ENCODE peak calls at places on chromosomes 3 and 15, in seven cellular contexts. H is SK-N-SH, I is HepG2, M is H1, N is HCT116, L is K562, C is GM12878. Z is an unnamed sample.

GRCh38 chr15:72155021-72155621 is 36.9 kb downstream of the SENP8 start:
- DNase-seq in M (peak; percentile 51), I (no peak), N (no peak), C (no peak), L (no peak), H (peak; percentile 45), Z (peak; percentile 95)

GRCh38 chr3:126057936-126058335 is 26.0 kb downstream of the SLC41A3 start:
- DNase-seq in M (no peak), L (no peak), C (no peak), I (no peak), H (no peak), N (no peak), Z (no peak)

GRCh38 chr3:137008976-137009375 is 51.2 kb downstream of the IL20RB start:
- DNase-seq in H (no peak), I (no peak), L (no peak), C (no peak), M (no peak), N (no peak), Z (no peak)

GRCh38 chr3:139309046-139309660 is 34.7 kb upstream of the MRPS22 start:
- DNase-seq in I (no peak), L (no peak), H (no peak), M (no peak), N (no peak), C (no peak), Z (no peak)

GRCh38 chr15:86082619-86083377 is 3.1 kb downstream of the AGBL1 start:
- DNase-seq in M (no peak), L (no peak), N (no peak), H (peak; percentile 47), C (no peak), I (no peak), Z (no peak)

GRCh38 chr3:72753495-72753894 is 94.8 kb downstream of the SHQ1 start:
- DNase-seq in N (no peak), H (no peak), M (no peak), C (no peak), I (peak; percentile 15), L (no peak), Z (no peak)

GRCh38 chr3:144362126-144362525 is 390.5 kb downstream of the DIPK2A start:
- DNase-seq in I (no peak), N (no peak), H (no peak), L (no peak), M (no peak), C (no peak), Z (no peak)

GRCh38 chr3:54863366-54863765 is 64.5 kb downstream of the LRTM1 start:
- DNase-seq in I (no peak), L (no peak), H (no peak), N (no peak), M (no peak), C (no peak), Z (no peak)

GRCh38 chr3:11718582-11719405 is 75.1 kb upstream of the VGLL4 start:
- DNase-seq in C (no peak), N (peak; percentile 26), M (peak; percentile 80), L (no peak), H (peak; percentile 76), I (peak; percentile 23), Z (peak; percentile 58)

GRCh38 chr3:8629151-8630021 is 15.2 kb downstream of the SSUH2 start:
- DNase-seq in L (peak; percentile 93), C (peak; percentile 12), I (no peak), M (no peak), N (peak; percentile 90), H (no peak), Z (peak; percentile 80)

GRCh38 chr15:68924866-68925599 is 5.3 kb upstream of the SPESP1 start:
- DNase-seq in H (peak; percentile 86), I (peak; percentile 44), M (peak; percentile 83), C (peak; percentile 20), N (peak; percentile 66), L (peak; percentile 70), Z (peak; percentile 85)

GRCh38 chr3:189622629-189623028 is 8.6 kb upstream of the TP63 start:
- DNase-seq in M (no peak), H (no peak), I (no peak), N (no peak), C (no peak), L (no peak), Z (no peak)

GRCh38 chr3:117252208-117252607 is 542.6 kb downstream of the TUSC7 start:
- DNase-seq in H (no peak), C (no peak), N (no peak), L (no peak), M (no peak), I (no peak), Z (no peak)

GRCh38 chr3:64548200-64548889 is 139.5 kb downstream of the ADAMTS9 start:
- DNase-seq in H (no peak), N (no peak), I (no peak), L (no peak), M (no peak), C (no peak), Z (peak; percentile 64)
- TF ChIP-seq JUND in H (no peak), N (no peak), I (no peak), L (no peak), M (no peak), C (no peak), Z (no peak)

GRCh38 chr15:26020871-26021270 is 157.7 kb upstream of the ATP10A start:
- DNase-seq in N (no peak), C (no peak), H (no peak), L (no peak), I (no peak), M (no peak), Z (no peak)

GRCh38 chr15:26028086-26028740 is 165.1 kb upstream of the ATP10A start:
- DNase-seq in H (no peak), L (no peak), I (no peak), C (no peak), M (no peak), N (no peak), Z (no peak)

GRCh38 chr15:26023691-26024090 is 160.6 kb upstream of the ATP10A start:
- DNase-seq in M (no peak), C (no peak), H (no peak), I (no peak), N (no peak), L (no peak), Z (no peak)

GRCh38 chr15:26024241-26024640 is 161.1 kb upstream of the ATP10A start:
- DNase-seq in C (no peak), I (no peak), M (no peak), N (no peak), H (no peak), L (no peak), Z (no peak)

GRCh38 chr15:26023231-26023630 is 160.1 kb upstream of the ATP10A start:
- DNase-seq in L (no peak), H (no peak), I (no peak), M (no peak), N (no peak), C (no peak), Z (no peak)
- TF ChIP-seq JUND in L (no peak), H (no peak), I (no peak), M (no peak), N (no peak), C (no peak), Z (no peak)

DNA sequence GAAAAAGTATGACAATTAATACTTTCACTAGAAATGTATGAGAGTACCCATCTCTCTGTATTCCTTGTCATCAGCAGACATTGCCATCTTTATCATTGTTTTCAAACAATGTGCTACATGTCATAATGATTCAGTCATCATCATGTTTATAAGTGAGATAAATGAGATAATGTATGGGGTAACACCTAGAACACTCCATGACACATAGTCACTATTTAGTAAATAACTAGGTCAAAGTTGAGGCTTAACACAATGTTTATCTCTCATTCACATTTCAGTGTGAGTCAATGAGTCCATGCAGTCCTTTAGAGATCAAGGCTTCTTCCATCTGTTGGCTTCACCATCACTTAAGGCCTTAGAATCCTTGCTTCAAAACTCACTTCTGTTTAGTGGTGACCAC is 70.0 kb downstream of the NLGN1 start:
- DNase-seq in N (no peak), M (no peak), L (no peak), H (no peak), C (no peak), I (no peak), Z (no peak)
- TF ChIP-seq JUND in N (no peak), M (no peak), L (no peak), H (no peak), C (no peak), I (no peak), Z (no peak)

DNA sequence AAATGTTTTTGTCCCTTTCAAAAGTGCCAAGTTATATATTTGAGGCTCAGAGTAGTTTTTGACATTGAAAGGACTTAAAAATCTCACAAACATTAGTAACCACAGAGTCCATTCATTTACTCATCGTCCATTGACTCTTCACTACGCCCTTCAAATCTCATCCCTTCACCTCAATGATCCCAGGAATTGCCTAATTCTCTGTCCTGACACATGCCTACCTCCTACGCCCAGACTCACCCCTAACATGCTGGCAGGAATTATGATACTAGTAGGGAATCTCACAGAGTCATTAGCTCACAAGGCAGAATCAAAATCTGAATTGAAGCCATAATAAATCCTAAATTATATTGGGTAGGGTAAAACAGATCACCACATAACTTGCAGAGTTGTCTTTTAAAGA is 410.1 kb downstream of the RAP2B start:
- DNase-seq in H (no peak), N (no peak), I (no peak), M (no peak), C (no peak), L (no peak), Z (no peak)
- TF ChIP-seq JUND in H (no peak), N (no peak), I (no peak), M (no peak), C (no peak), L (no peak), Z (no peak)

DNA sequence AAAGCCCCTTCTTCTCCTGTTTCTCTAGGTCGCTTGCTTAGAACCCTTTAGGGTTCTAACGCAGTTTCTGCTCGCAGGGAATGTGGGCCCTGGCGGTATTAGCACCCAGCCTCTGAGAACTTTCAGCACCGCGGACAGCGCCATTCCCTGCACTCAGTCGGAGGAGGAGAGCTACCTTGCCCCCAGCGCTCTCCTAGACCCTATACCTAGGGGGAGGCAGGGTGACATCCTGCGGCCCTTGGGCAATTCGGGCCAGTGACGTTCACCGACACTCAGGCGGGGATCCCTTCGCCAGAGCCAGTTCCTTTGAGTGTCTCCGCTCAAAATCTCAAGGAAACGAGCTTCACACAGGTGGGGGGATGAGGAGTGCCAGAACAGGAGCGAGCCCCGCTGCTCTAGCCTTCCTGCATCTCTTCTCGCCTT is 1.3 kb downstream of the SLC7A14 start:
- DNase-seq in C (no peak), H (peak; percentile 42), L (peak; percentile 77), M (peak; percentile 96), N (no peak), I (peak; percentile 37), Z (peak; percentile 90)
- TF ChIP-seq JUND in C (no peak), H (no peak), L (no peak), M (no peak), N (no peak), I (no peak), Z (no peak)

DNA sequence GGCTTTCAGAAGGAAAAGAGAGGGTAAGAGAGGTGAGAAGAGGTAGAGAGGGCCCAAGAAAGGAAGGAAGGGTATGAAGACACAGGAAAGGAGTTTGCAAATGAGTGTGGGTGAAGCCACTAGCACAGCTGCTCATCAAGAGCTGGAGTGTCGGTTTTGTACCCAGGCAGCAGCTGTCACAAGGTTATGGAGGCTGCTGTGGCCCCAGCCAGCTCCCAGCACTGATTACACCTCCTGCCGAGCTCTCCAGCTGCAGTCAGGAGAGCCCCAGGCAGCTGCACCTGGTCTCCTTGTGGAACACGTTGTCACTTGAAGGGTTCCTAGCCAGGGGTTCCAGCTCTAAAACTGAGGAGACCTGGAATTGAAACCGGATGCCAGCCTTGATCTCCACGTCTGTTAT is 60.4 kb upstream of the CHD2 start:
- DNase-seq in I (no peak), N (no peak), H (no peak), C (no peak), L (no peak), M (no peak), Z (no peak)
- TF ChIP-seq JUND in I (no peak), N (no peak), H (no peak), C (no peak), L (no peak), M (no peak), Z (no peak)

GRCh38 chr3:10459954-10460754 is 45.2 kb downstream of the ATP2B2 start:
- DNase-seq in C (no peak), H (no peak), I (peak; percentile 73), N (peak; percentile 62), L (peak; percentile 93), M (peak; percentile 92), Z (peak; percentile 96)
- TF ChIP-seq JUND in C (no peak), H (no peak), I (peak; percentile 42), N (no peak), L (peak; percentile 66), M (peak; percentile 8), Z (no peak)

Z was measured in T47D.